ENCODE peak calls at places on chromosomes 6 and 20, in four cellular contexts. K is adipocyte, A is cardiac muscle cell, M is DND-41. F is an unnamed sample.

GRCh38 chr20:11296951-11297350 is 620.7 kb upstream of the BTBD3 start:
- DNase-seq in K (peak; percentile 13), A (no peak), M (no peak), F (no peak)

GRCh38 chr6:73152998-73153757 is 72.1 kb downstream of the KHDC1L start:
- DNase-seq in K (peak; percentile 56), A (no peak), M (no peak), F (no peak)

GRCh38 chr6:168558686-168559085 is 117.7 kb downstream of the SMOC2 start:
- DNase-seq in K (no peak), A (no peak), M (no peak), F (no peak)

GRCh38 chr6:24831771-24832718 is 33.3 kb upstream of the ARMH2 start:
- DNase-seq in K (peak; percentile 76), A (no peak), M (no peak), F (no peak)

GRCh38 chr6:148109732-148110131 is 232.9 kb upstream of the SASH1 start:
- DNase-seq in K (no peak), A (peak; percentile 78), M (no peak), F (no peak)

GRCh38 chr6:96898241-96898851 is 655 bp upstream of the NDUFAF4 start:
- DNase-seq in K (peak; percentile 69), A (no peak), M (no peak), F (peak; percentile 15)

GRCh38 chr6:3756516-3757010 is 5.0 kb upstream of the PXDC1 start:
- DNase-seq in K (no peak), A (no peak), M (no peak), F (no peak)

GRCh38 chr6:54071941-54072340 is 39.3 kb upstream of the MLIP start:
- DNase-seq in K (no peak), A (no peak), M (no peak), F (no peak)

GRCh38 chr6:167734662-167735497 is 91.8 kb upstream of the AFDN start:
- DNase-seq in K (no peak), A (no peak), M (no peak), F (no peak)

GRCh38 chr6:25175216-25175615 is 104.0 kb upstream of the CARMIL1 start:
- DNase-seq in K (no peak), A (no peak), M (no peak), F (no peak)

GRCh38 chr6:27250955-27251671 is 3.6 kb downstream of the PRSS16 start:
- DNase-seq in K (peak; percentile 13), A (peak; percentile 94), M (no peak), F (peak; percentile 85)

GRCh38 chr6:5930143-5930770 is 76.5 kb downstream of the NRN1 start:
- DNase-seq in K (no peak), A (no peak), M (peak; percentile 31), F (no peak)
- H3K36me3 ChIP-seq in K (no peaks in the 10 kb centered on the region), A (no peaks in the 10 kb centered on the region), M (no peaks in the 10 kb centered on the region), F (no peaks in the 10 kb centered on the region)

DNA sequence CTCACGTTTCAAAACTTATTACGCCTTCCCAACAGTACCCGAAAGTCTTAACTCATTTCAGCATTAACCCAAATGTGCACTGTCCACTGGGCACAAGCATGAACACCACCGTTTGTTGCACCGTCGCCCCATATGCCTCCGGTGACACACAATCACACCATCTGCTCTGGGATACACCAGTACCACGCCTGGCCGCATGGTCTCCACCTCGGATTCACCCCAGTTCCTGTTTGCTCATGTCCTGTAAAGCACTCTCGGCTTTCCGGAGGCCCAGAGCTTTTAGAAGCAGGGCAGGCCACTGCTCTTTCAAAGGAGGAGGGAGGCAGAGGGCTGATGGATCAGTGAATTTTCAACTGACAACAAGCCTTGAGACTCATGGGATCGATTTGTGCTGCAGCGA is 1570.0 kb upstream of the DEFB115 start:
- DNase-seq in K (no peak), A (no peak), M (no peak), F (no peak)
- H3K9me3 ChIP-seq in K (no peaks in the 10 kb centered on the region), A (peaks cover 3% of the 10 kb centered on the region), M (peaks cover 3% of the 10 kb centered on the region), F (no peaks in the 10 kb centered on the region)

DNA sequence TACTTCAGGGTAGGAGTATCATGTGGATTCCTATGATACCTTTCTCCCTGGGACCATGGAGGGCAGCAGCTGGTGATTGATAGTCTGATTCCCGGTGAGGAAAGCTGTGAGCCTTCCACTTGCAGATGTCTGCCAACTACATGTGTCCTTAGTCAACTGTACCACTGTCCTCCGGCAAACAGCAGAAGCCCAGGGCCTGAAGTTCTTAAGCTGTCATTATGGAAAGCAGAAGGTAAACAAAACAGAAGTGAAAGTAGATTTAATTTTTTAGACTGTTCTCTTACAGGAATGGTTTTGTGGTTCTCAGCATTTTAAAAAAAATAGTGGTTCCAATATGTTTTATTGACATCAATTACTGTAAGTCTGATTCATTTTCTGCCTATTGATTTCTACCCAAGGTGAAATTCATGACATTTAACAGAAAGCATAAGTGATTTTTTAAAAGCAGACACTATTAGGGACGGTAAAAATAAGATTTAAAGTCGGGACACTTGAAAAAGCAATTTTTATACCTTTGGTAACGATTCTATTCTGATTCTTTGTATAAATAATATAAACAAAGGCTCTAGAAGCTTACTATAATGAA is 36.6 kb downstream of the PTPN1 start:
- DNase-seq in K (no peak), A (no peak), M (no peak), F (peak; percentile 32)
- H3K4me3 ChIP-seq in K (no peak overlapping the region), A (no peak overlapping the region), M (no peak overlapping the region), F (no peak overlapping the region)

DNA sequence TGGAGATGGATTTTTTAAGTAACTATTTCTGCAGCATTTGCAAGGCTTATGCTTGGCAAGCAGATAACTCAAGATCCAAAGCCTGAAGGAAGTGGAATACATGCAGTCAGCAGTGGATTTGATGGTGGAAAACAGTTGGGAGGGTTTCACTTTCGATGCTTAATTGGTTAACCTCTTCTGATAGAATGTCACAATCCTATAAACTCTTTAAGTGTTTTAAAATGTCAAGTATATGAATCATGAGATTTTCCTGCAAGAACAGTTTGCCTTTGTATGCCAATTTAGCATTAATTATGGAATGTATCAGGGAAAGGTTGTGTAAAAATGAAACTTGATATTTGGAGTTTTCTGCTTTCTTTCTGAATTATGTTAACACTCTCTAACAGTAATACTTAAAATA is 36.6 kb downstream of the NKX2-4 start:
- DNase-seq in K (peak; percentile 80), A (no peak), M (no peak), F (no peak)
- H3K36me3 ChIP-seq in K (peaks cover 68% of the 10 kb centered on the region), A (peaks cover 24% of the 10 kb centered on the region), M (peaks cover 92% of the 10 kb centered on the region), F (peaks cover 94% of the 10 kb centered on the region)

DNA sequence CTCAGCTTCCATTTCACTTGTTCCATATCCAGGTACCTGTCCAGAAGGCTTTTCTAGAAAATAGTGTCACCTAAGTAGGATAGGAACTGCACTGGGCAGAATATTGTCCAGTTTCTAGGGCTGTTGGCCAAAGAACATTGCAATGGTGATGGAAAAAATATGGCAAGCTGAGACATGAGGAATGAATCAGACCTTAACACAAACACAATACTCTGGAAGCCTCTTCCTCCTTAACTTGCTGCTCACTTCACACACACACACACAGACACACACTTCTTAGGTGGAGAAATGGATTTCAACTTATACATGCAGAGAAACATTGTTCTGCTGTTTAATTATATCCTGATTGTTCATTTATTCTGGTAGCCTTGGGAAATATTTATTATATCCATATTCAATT is 203.0 kb upstream of the RGS17 start:
- DNase-seq in K (no peak), A (no peak), M (no peak), F (no peak)
- H3K9me3 ChIP-seq in K (peaks cover 4% of the 10 kb centered on the region), A (no peaks in the 10 kb centered on the region), M (no peaks in the 10 kb centered on the region), F (no peaks in the 10 kb centered on the region)